ENCODE peak calls at places on chromosome 22, in four cellular contexts. T is H1, F is K562, E is HepG2. J is an unnamed sample.

GRCh38 chr22:48084041-48084748 is 1321.7 kb downstream of the TBC1D22A start:
- DNase-seq in T (no peak), F (no peak), E (no peak), J (no peak)

GRCh38 chr22:44464000-44464399 is 34.0 kb downstream of the RTL6 start:
- DNase-seq in E (no peak), F (no peak), T (no peak), J (no peak)

GRCh38 chr22:31162015-31162765 is 2.2 kb downstream of the RNF185 start:
- DNase-seq in F (no peak), E (no peak), T (no peak), J (no peak)

GRCh38 chr22:50471197-50471847 is 3.5 kb downstream of the SBF1 start:
- DNase-seq in E (no peak), F (no peak), T (no peak), J (no peak)

GRCh38 chr22:42881982-42882656 is 25.0 kb upstream of the ARFGAP3 start:
- DNase-seq in F (no peak), T (no peak), E (no peak), J (no peak)

GRCh38 chr22:44372611-44373010 is 59.9 kb upstream of the SHISAL1 start:
- DNase-seq in F (no peak), E (no peak), T (no peak), J (no peak)

GRCh38 chr22:30181459-30182353 is 64.9 kb downstream of the LIF start:
- DNase-seq in T (no peak), F (no peak), E (no peak), J (no peak)

GRCh38 chr22:27983361-27983791 is 64.3 kb upstream of the PITPNB start:
- DNase-seq in F (no peak), E (no peak), T (no peak), J (no peak)

GRCh38 chr22:44274918-44275665 is 37.7 kb downstream of the SHISAL1 start:
- DNase-seq in T (no peak), E (no peak), F (no peak), J (no peak)

GRCh38 chr22:20758688-20759087 is 15.2 kb upstream of the SERPIND1 start:
- DNase-seq in E (peak; percentile 56), F (no peak), T (no peak), J (peak; percentile 4)

GRCh38 chr22:24413726-24414385 is 13.5 kb upstream of the ADORA2A start:
- DNase-seq in F (no peak), T (no peak), E (no peak), J (no peak)

GRCh38 chr22:44453441-44454112 is 44.5 kb downstream of the RTL6 start:
- DNase-seq in F (no peak), E (no peak), T (no peak), J (no peak)

GRCh38 chr22:37979782-37980181 is 4.6 kb downstream of the SOX10 start:
- DNase-seq in T (no peak), F (no peak), E (no peak), J (no peak)

GRCh38 chr22:31148516-31148915 is 8.2 kb upstream of the PLA2G3 start:
- DNase-seq in E (no peak), T (no peak), F (no peak), J (no peak)

GRCh38 chr22:30566125-30566524 is 8.3 kb downstream of the GAL3ST1 start:
- DNase-seq in T (no peak), F (no peak), E (peak; percentile 80), J (no peak)

GRCh38 chr22:30675436-30675835 is 7.8 kb upstream of the DUSP18 start:
- DNase-seq in T (no peak), F (peak; percentile 50), E (no peak), J (no peak)

GRCh38 chr22:28750471-28750881 is 8.6 kb downstream of the HSCB start:
- DNase-seq in T (no peak), E (no peak), F (no peak), J (no peak)

GRCh38 chr22:37547249-37547741 is 13.0 kb upstream of the CDC42EP1 start:
- DNase-seq in T (no peak), E (no peak), F (no peak), J (no peak)

GRCh38 chr22:45217806-45218205 is 22.9 kb downstream of the KIAA0930 start:
- DNase-seq in E (no peak), T (no peak), F (no peak), J (no peak)

GRCh38 chr22:37487559-37487958 is 1.4 kb upstream of the MFNG start:
- DNase-seq in T (no peak), E (no peak), F (no peak), J (no peak)

GRCh38 chr22:30486661-30487115 is 14.9 kb upstream of the SEC14L3 start:
- DNase-seq in T (no peak), E (no peak), F (no peak), J (peak; percentile 24)

GRCh38 chr22:29799217-29799680 is 32.1 kb downstream of the UQCR10 start:
- DNase-seq in T (no peak), F (peak; percentile 72), E (peak; percentile 90), J (peak; percentile 78)

GRCh38 chr22:38038890-38039812 is 18.1 kb upstream of the PICK1 start:
- DNase-seq in F (no peak), T (no peak), E (no peak), J (no peak)

GRCh38 chr22:48256776-48257689 is 1494.6 kb downstream of the TBC1D22A start:
- DNase-seq in T (no peak), E (no peak), F (no peak), J (no peak)

GRCh38 chr22:28802595-28803087 is 2.3 kb upstream of the XBP1 start:
- DNase-seq in E (peak; percentile 66), F (no peak), T (no peak), J (no peak)

GRCh38 chr22:26066534-26066933 is 102.7 kb upstream of the SEZ6L start:
- DNase-seq in E (no peak), F (no peak), T (peak; percentile 7), J (no peak)

GRCh38 chr22:28702891-28703290 is 23.3 kb upstream of the TTC28 start:
- DNase-seq in T (no peak), F (no peak), E (no peak), J (no peak)

GRCh38 chr22:40251106-40251505 is 73.4 kb downstream of the TNRC6B start:
- DNase-seq in E (no peak), F (no peak), T (no peak), J (no peak)
- TF ChIP-seq PHF8 in E (no peak), F (no peak), T (no peak), J (no peak)

GRCh38 chr22:41676134-41676533 is 12.5 kb downstream of the SNU13 start:
- DNase-seq in E (no peak), T (no peak), F (no peak), J (no peak)

GRCh38 chr22:41668971-41669911 is 19.4 kb downstream of the SNU13 start:
- DNase-seq in E (no peak), F (no peak), T (no peak), J (peak; percentile 52)

GRCh38 chr22:41672780-41673509 is 15.7 kb downstream of the SNU13 start:
- DNase-seq in F (no peak), E (no peak), T (no peak), J (peak; percentile 46)

DNA sequence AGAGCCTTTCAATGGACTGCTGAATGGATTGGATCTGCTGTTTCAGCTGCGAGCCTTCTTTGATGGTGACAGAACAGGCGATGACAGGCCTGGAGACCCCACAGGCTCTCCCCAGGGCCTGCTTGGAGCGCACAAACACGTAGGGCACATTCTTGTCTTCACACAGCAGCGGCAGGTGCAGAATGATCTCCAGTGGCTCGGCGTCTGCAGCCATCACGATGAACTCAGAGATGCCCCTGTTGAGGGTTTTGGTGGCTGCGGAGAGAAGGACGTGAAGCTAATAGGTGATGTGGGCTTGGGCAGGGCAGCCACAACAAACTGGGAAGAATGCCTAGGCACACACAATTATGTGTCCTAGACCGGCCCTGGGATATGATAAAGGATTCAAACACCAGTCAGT is 13.7 kb downstream of the SNU13 start:
- DNase-seq in T (no peak), F (no peak), E (no peak), J (no peak)
- TF ChIP-seq CEBPB in T (no peak), F (no peak), E (no peak), J (no peak)

DNA sequence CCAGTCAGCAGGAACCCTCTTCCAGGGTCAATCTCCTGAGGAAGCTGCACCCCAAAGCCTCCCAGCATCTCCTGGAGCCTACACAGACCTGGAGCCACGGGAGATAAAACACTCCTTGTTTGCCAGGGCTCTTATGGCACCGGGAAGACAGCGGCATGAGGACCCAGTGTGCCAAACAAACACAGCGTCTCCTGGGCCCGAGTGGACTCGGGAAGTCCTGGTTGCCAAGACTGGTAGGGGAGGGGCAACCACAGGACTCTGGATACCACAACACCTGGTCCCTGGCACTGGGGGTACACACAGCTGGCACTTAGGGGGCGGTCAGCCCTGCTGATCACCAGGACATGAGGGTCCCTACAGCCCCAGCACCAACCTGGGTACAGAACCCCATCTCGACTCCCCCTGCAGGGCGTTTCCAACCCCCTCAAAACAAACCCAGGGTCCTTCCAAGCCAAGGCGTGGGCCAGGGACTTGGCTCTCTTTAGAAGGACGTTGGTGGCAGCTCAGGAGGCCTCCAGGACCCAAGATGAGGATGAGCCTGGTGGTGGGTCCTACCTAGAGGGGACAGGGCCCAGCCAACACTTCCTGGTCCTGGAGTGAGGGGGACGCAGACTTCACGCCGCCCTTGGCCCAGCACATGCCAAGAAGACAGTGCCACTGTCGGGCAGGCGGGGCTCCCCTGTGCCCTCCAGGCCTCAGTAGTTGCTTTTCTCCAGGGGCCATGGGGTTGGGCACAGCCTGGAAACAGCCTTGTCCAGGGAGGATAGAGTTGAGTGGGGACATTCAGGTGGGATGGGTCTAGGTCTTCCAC is 85.0 kb downstream of the CELSR1 start:
- DNase-seq in E (no peak), F (no peak), T (no peak), J (no peak)
- TF ChIP-seq USF2 in E (no peak), F (no peak), T (no peak), J (no peak)

DNA sequence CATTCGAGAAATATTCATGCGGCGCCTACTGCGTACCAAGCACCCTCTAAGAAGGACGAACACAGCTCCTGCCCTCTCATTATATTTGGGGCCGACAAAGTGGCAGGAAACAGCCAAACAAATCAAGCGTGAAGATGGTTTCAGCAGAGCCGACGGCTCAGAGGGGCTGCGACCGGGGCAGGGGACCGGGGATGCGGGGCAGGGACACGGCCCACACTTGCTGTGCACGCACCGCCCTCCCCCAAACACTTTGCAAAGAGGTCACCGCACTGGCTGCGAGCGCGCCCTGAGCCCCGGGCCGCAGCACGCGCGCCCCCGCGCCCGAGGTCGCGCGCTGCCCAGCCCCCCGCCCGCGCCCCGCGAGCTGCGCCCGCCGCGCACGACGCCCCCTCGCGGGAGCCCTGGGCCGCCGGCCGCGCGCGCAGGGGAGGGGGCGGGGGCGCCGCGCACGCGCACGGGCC is 255 bp upstream of the SYNGR1 start:
- DNase-seq in T (no peak), F (peak; percentile 95), E (no peak), J (peak; percentile 36)
- TF ChIP-seq PHF8 in T (peak; percentile 39), F (peak; percentile 61), E (no peak), J (no peak)

GRCh38 chr22:17882162-17882561 is 107.9 kb upstream of the BID start:
- DNase-seq in T (no peak), F (no peak), E (no peak), J (no peak)
- TF ChIP-seq CEBPB in T (no peak), F (no peak), E (no peak), J (no peak)

GRCh38 chr22:46415816-46416536 is 80.5 kb downstream of the TRMU start:
- DNase-seq in F (no peak), T (no peak), E (no peak), J (no peak)
- TF ChIP-seq USF2 in F (no peak), T (no peak), E (no peak), J (no peak)

J was measured in A549.